ENCODE peak calls at places on chromosome 12, in six cellular contexts. One of them, this sample, is unnamed. For H3K36me3, the result is how much of the 10 kb centered on the place peaks cover.

GRCh38 chr12:3335078-3335487 is 155.9 kb upstream of the PRMT8 start:
- DNase-seq in bronchial epithelial cell: no peak
- DNase-seq in fibroblast of lung: peak
- DNase-seq in esophagus squamous epithelium: no peak
- DNase-seq in K562: no peak
- DNase-seq in ovary: no peak
- DNase-seq in this sample: no peak

GRCh38 chr12:124422142-124422569 is 127.3 kb downstream of the RFLNA start:
- DNase-seq in ovary: no peak
- DNase-seq in K562: peak
- DNase-seq in bronchial epithelial cell: peak
- DNase-seq in esophagus squamous epithelium: no peak
- DNase-seq in fibroblast of lung: peak
- DNase-seq in this sample: peak

GRCh38 chr12:130838284-130838950 is 633 bp downstream of the STX2 start:
- DNase-seq in esophagus squamous epithelium: no peak
- DNase-seq in ovary: peak
- DNase-seq in bronchial epithelial cell: no peak
- DNase-seq in K562: peak
- DNase-seq in fibroblast of lung: no peak
- DNase-seq in this sample: no peak

GRCh38 chr12:15854916-15855315 is 27.3 kb upstream of the STRAP start:
- DNase-seq in ovary: no peak
- DNase-seq in fibroblast of lung: no peak
- DNase-seq in esophagus squamous epithelium: no peak
- DNase-seq in bronchial epithelial cell: no peak
- DNase-seq in K562: no peak
- DNase-seq in this sample: no peak

GRCh38 chr12:22480016-22480415 is 64.3 kb downstream of the C2CD5 start:
- DNase-seq in bronchial epithelial cell: no peak
- DNase-seq in esophagus squamous epithelium: no peak
- DNase-seq in K562: no peak
- DNase-seq in ovary: no peak
- DNase-seq in fibroblast of lung: no peak
- DNase-seq in this sample: no peak

GRCh38 chr12:49900371-49900770 is 3.3 kb downstream of the FAIM2 start:
- DNase-seq in ovary: no peak
- DNase-seq in bronchial epithelial cell: no peak
- DNase-seq in fibroblast of lung: no peak
- DNase-seq in K562: no peak
- DNase-seq in esophagus squamous epithelium: no peak
- DNase-seq in this sample: no peak

GRCh38 chr12:21527451-21528180 is 1.5 kb downstream of the SPX start:
- DNase-seq in esophagus squamous epithelium: no peak
- DNase-seq in ovary: peak
- DNase-seq in fibroblast of lung: peak
- DNase-seq in K562: no peak
- DNase-seq in bronchial epithelial cell: peak
- DNase-seq in this sample: no peak

GRCh38 chr12:75345531-75345930 is 11.1 kb downstream of the GLIPR1L1 start:
- DNase-seq in fibroblast of lung: no peak
- DNase-seq in esophagus squamous epithelium: no peak
- DNase-seq in bronchial epithelial cell: peak
- DNase-seq in ovary: no peak
- DNase-seq in K562: no peak
- DNase-seq in this sample: no peak

GRCh38 chr12:727321-727720 is 25.1 kb upstream of the WNK1 start:
- DNase-seq in K562: no peak
- DNase-seq in esophagus squamous epithelium: no peak
- DNase-seq in fibroblast of lung: no peak
- DNase-seq in bronchial epithelial cell: no peak
- DNase-seq in ovary: no peak
- DNase-seq in this sample: no peak

GRCh38 chr12:57033428-57033827 is 16.5 kb downstream of the MYO1A start:
- DNase-seq in ovary: no peak
- DNase-seq in bronchial epithelial cell: peak
- DNase-seq in K562: no peak
- DNase-seq in fibroblast of lung: no peak
- DNase-seq in esophagus squamous epithelium: no peak
- DNase-seq in this sample: no peak

GRCh38 chr12:54988402-54989054 is 4.0 kb upstream of the TESPA1 start:
- DNase-seq in esophagus squamous epithelium: no peak
- DNase-seq in bronchial epithelial cell: no peak
- DNase-seq in K562: peak
- DNase-seq in ovary: peak
- DNase-seq in fibroblast of lung: peak
- DNase-seq in this sample: peak

GRCh38 chr12:57605308-57606015 is 838 bp downstream of the DTX3 start:
- DNase-seq in bronchial epithelial cell: no peak
- DNase-seq in ovary: no peak
- DNase-seq in fibroblast of lung: no peak
- DNase-seq in K562: no peak
- DNase-seq in esophagus squamous epithelium: no peak
- DNase-seq in this sample: no peak

GRCh38 chr12:62282375-62282774 is 22.2 kb downstream of the USP15 start:
- DNase-seq in K562: no peak
- DNase-seq in bronchial epithelial cell: no peak
- DNase-seq in fibroblast of lung: peak
- DNase-seq in esophagus squamous epithelium: no peak
- DNase-seq in ovary: no peak
- DNase-seq in this sample: no peak

GRCh38 chr12:16225692-16226091 is 51.8 kb downstream of the SLC15A5 start:
- DNase-seq in K562: no peak
- DNase-seq in bronchial epithelial cell: no peak
- DNase-seq in esophagus squamous epithelium: no peak
- DNase-seq in fibroblast of lung: no peak
- DNase-seq in ovary: no peak
- DNase-seq in this sample: no peak

GRCh38 chr12:57158665-57159064 is 11.2 kb upstream of the LRP1-AS start:
- DNase-seq in fibroblast of lung: no peak
- DNase-seq in bronchial epithelial cell: no peak
- DNase-seq in K562: no peak
- DNase-seq in ovary: no peak
- DNase-seq in esophagus squamous epithelium: no peak
- DNase-seq in this sample: no peak

GRCh38 chr12:121805800-121806555 is 2.2 kb downstream of the SETD1B start:
- DNase-seq in fibroblast of lung: no peak
- DNase-seq in bronchial epithelial cell: no peak
- DNase-seq in esophagus squamous epithelium: no peak
- DNase-seq in ovary: no peak
- DNase-seq in K562: peak
- DNase-seq in this sample: no peak

GRCh38 chr12:13079440-13079906 is 24.0 kb downstream of the GSG1 start:
- DNase-seq in bronchial epithelial cell: no peak
- DNase-seq in ovary: no peak
- DNase-seq in fibroblast of lung: no peak
- DNase-seq in K562: no peak
- DNase-seq in esophagus squamous epithelium: no peak
- DNase-seq in this sample: no peak

GRCh38 chr12:118544569-118544968 is 168.2 kb downstream of the SUDS3 start:
- DNase-seq in bronchial epithelial cell: peak
- DNase-seq in esophagus squamous epithelium: no peak
- DNase-seq in fibroblast of lung: no peak
- DNase-seq in ovary: no peak
- DNase-seq in K562: peak
- DNase-seq in this sample: no peak

GRCh38 chr12:57049890-57050289 is at the start of gene MYO1A:
- DNase-seq in bronchial epithelial cell: no peak
- DNase-seq in fibroblast of lung: no peak
- DNase-seq in ovary: no peak
- DNase-seq in K562: peak
- DNase-seq in esophagus squamous epithelium: no peak
- DNase-seq in this sample: no peak

GRCh38 chr12:124928912-124929530 is 14.6 kb upstream of the UBC start:
- DNase-seq in esophagus squamous epithelium: no peak
- DNase-seq in ovary: no peak
- DNase-seq in fibroblast of lung: no peak
- DNase-seq in bronchial epithelial cell: peak
- DNase-seq in K562: peak
- DNase-seq in this sample: no peak

GRCh38 chr12:130484221-130484620 is 146.5 kb downstream of the PIWIL1 start:
- DNase-seq in fibroblast of lung: no peak
- DNase-seq in K562: no peak
- DNase-seq in ovary: no peak
- DNase-seq in esophagus squamous epithelium: no peak
- DNase-seq in bronchial epithelial cell: no peak
- DNase-seq in this sample: no peak

GRCh38 chr12:79830425-79830824 is 104.5 kb downstream of the PPP1R12A start:
- DNase-seq in fibroblast of lung: no peak
- DNase-seq in K562: no peak
- DNase-seq in ovary: no peak
- DNase-seq in esophagus squamous epithelium: no peak
- DNase-seq in bronchial epithelial cell: no peak
- DNase-seq in this sample: no peak

GRCh38 chr12:122395319-122395718 is 27.1 kb downstream of the CLIP1 start:
- DNase-seq in K562: peak
- DNase-seq in ovary: no peak
- DNase-seq in fibroblast of lung: peak
- DNase-seq in bronchial epithelial cell: peak
- DNase-seq in esophagus squamous epithelium: no peak
- DNase-seq in this sample: no peak

GRCh38 chr12:110104188-110104969 is 19.8 kb upstream of the IFT81 start:
- DNase-seq in ovary: no peak
- DNase-seq in esophagus squamous epithelium: no peak
- DNase-seq in bronchial epithelial cell: no peak
- DNase-seq in K562: no peak
- DNase-seq in fibroblast of lung: peak
- DNase-seq in this sample: no peak

GRCh38 chr12:106275458-106275857 is 27.1 kb upstream of the TCP11L2 start:
- DNase-seq in fibroblast of lung: no peak
- DNase-seq in bronchial epithelial cell: no peak
- DNase-seq in ovary: no peak
- DNase-seq in esophagus squamous epithelium: no peak
- DNase-seq in K562: no peak
- DNase-seq in this sample: no peak

GRCh38 chr12:87441511-87441910 is 587.7 kb downstream of the C12orf50 start:
- DNase-seq in bronchial epithelial cell: no peak
- DNase-seq in esophagus squamous epithelium: no peak
- DNase-seq in fibroblast of lung: no peak
- DNase-seq in K562: no peak
- DNase-seq in ovary: no peak
- DNase-seq in this sample: no peak

GRCh38 chr12:87439990-87440827 is 589.0 kb downstream of the C12orf50 start:
- DNase-seq in esophagus squamous epithelium: no peak
- DNase-seq in bronchial epithelial cell: peak
- DNase-seq in K562: no peak
- DNase-seq in ovary: no peak
- DNase-seq in fibroblast of lung: peak
- DNase-seq in this sample: no peak

DNA sequence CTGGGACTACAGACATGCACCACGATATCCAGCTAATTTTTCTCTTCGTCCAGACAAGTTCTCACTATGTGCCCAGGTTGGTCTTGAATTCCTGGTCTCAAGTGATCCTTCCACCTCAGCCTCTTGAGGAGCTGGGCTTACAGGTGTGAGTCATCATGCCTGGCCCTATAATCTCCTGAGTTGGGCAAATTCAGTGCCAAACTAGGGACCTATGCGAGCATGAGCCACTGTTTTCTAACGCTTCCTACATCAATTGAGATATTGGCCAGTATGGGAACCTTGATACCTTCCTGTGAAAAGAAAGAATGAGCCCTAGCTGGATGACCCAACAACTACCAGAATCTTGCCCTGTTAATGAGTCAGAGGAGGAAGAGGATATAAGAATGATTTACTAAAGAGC is 585.2 kb downstream of the C12orf50 start:
- DNase-seq in ovary: no peak
- DNase-seq in bronchial epithelial cell: peak
- DNase-seq in esophagus squamous epithelium: no peak
- DNase-seq in K562: no peak
- DNase-seq in fibroblast of lung: no peak
- DNase-seq in this sample: no peak
- TF ChIP-seq CTCF in ovary: no peak
- TF ChIP-seq CTCF in bronchial epithelial cell: no peak
- TF ChIP-seq CTCF in esophagus squamous epithelium: no peak
- TF ChIP-seq CTCF in K562: no peak
- TF ChIP-seq CTCF in fibroblast of lung: no peak
- TF ChIP-seq CTCF in this sample: no peak

GRCh38 chr12:120460157-120460556 is 9.4 kb downstream of the SRSF9 start:
- DNase-seq in esophagus squamous epithelium: no peak
- DNase-seq in ovary: no peak
- DNase-seq in fibroblast of lung: no peak
- DNase-seq in K562: no peak
- DNase-seq in bronchial epithelial cell: no peak
- DNase-seq in this sample: no peak

GRCh38 chr12:120466560-120467315 is 2.8 kb downstream of the SRSF9 start:
- DNase-seq in K562: peak
- DNase-seq in fibroblast of lung: peak
- DNase-seq in bronchial epithelial cell: peak
- DNase-seq in esophagus squamous epithelium: no peak
- DNase-seq in ovary: peak
- DNase-seq in this sample: no peak

GRCh38 chr12:120463712-120464111 is 5.8 kb downstream of the SRSF9 start:
- DNase-seq in bronchial epithelial cell: no peak
- DNase-seq in ovary: no peak
- DNase-seq in fibroblast of lung: no peak
- DNase-seq in K562: no peak
- DNase-seq in esophagus squamous epithelium: no peak
- DNase-seq in this sample: no peak

GRCh38 chr12:120457133-120457532 is 10.9 kb downstream of the GATC start:
- DNase-seq in ovary: no peak
- DNase-seq in K562: peak
- DNase-seq in bronchial epithelial cell: no peak
- DNase-seq in esophagus squamous epithelium: no peak
- DNase-seq in fibroblast of lung: no peak
- DNase-seq in this sample: no peak

GRCh38 chr12:120462099-120462640 is 7.4 kb downstream of the SRSF9 start:
- DNase-seq in ovary: no peak
- DNase-seq in fibroblast of lung: no peak
- DNase-seq in bronchial epithelial cell: no peak
- DNase-seq in esophagus squamous epithelium: no peak
- DNase-seq in K562: no peak
- DNase-seq in this sample: no peak
- H3K36me3 ChIP-seq in ovary: under half
- H3K36me3 ChIP-seq in fibroblast of lung: under half
- H3K36me3 ChIP-seq in bronchial epithelial cell: under half
- H3K36me3 ChIP-seq in esophagus squamous epithelium: under half
- H3K36me3 ChIP-seq in K562: half or more
- H3K36me3 ChIP-seq in this sample: half or more

GRCh38 chr12:69598174-69598753 is 12.4 kb downstream of the LRRC10 start:
- DNase-seq in ovary: no peak
- DNase-seq in fibroblast of lung: no peak
- DNase-seq in esophagus squamous epithelium: no peak
- DNase-seq in bronchial epithelial cell: no peak
- DNase-seq in K562: no peak
- DNase-seq in this sample: no peak

GRCh38 chr12:69600804-69601203 is 9.9 kb downstream of the LRRC10 start:
- DNase-seq in bronchial epithelial cell: no peak
- DNase-seq in K562: no peak
- DNase-seq in esophagus squamous epithelium: no peak
- DNase-seq in ovary: no peak
- DNase-seq in fibroblast of lung: no peak
- DNase-seq in this sample: no peak

GRCh38 chr12:69595689-69596088 is 10.4 kb downstream of the CCT2 start:
- DNase-seq in fibroblast of lung: no peak
- DNase-seq in ovary: no peak
- DNase-seq in esophagus squamous epithelium: no peak
- DNase-seq in K562: no peak
- DNase-seq in bronchial epithelial cell: no peak
- DNase-seq in this sample: no peak
- TF ChIP-seq CTCF in fibroblast of lung: no peak
- TF ChIP-seq CTCF in ovary: no peak
- TF ChIP-seq CTCF in esophagus squamous epithelium: no peak
- TF ChIP-seq CTCF in K562: no peak
- TF ChIP-seq CTCF in bronchial epithelial cell: no peak
- TF ChIP-seq CTCF in this sample: no peak

GRCh38 chr12:132075026-132075713 is 68.9 kb downstream of the DDX51 start:
- DNase-seq in esophagus squamous epithelium: no peak
- DNase-seq in K562: no peak
- DNase-seq in ovary: no peak
- DNase-seq in bronchial epithelial cell: no peak
- DNase-seq in fibroblast of lung: no peak
- DNase-seq in this sample: no peak
- H3K36me3 ChIP-seq in esophagus squamous epithelium: under half
- H3K36me3 ChIP-seq in K562: half or more
- H3K36me3 ChIP-seq in ovary: under half
- H3K36me3 ChIP-seq in bronchial epithelial cell: under half
- H3K36me3 ChIP-seq in fibroblast of lung: under half
- H3K36me3 ChIP-seq in this sample: half or more

This sample was measured in ascending aorta.